ENCODE peak calls at places on chromosomes 6 and 20, in six cellular contexts. A is endodermal cell; R is stimulated activated naive CD4-positive, alpha-beta T cell; W is cardiac fibroblast; T is right atrium auricular region; E is BJ. X is an unnamed sample.

GRCh38 chr6:119493980-119494379 is 144.4 kb upstream of the MAN1A1 start:
- DNase-seq in R (no peak), W (no peak), A (no peak), E (no peak), T (no peak), X (no peak)

GRCh38 chr6:33718713-33719112 is 7.2 kb upstream of the UQCC2 start:
- DNase-seq in R (no peak), E (no peak), W (no peak), A (no peak), T (no peak), X (no peak)

GRCh38 chr6:81465859-81466258 is 286.6 kb downstream of the TENT5A start:
- DNase-seq in R (no peak), W (peak), A (peak), E (no peak), T (no peak), X (no peak)

GRCh38 chr20:8858181-8858794 is 210.6 kb upstream of the PLCB4 start:
- DNase-seq in E (no peak), W (peak), T (no peak), R (no peak), A (no peak), X (no peak)

GRCh38 chr20:32468860-32469259 is 110.7 kb downstream of the ASXL1 start:
- DNase-seq in A (no peak), R (no peak), T (no peak), E (no peak), W (no peak), X (no peak)

GRCh38 chr20:54601831-54602515 is 126.6 kb downstream of the DOK5 start:
- DNase-seq in W (no peak), A (no peak), E (no peak), T (no peak), R (no peak), X (no peak)

GRCh38 chr6:48765352-48765961 is 654.5 kb upstream of the PTCHD4 start:
- DNase-seq in A (peak), E (no peak), T (no peak), W (peak), R (no peak), X (no peak)

GRCh38 chr6:68911811-68912210 is 276.7 kb downstream of the ADGRB3 start:
- DNase-seq in T (no peak), E (no peak), R (no peak), A (no peak), W (no peak), X (no peak)

GRCh38 chr6:42777126-42777822 is 4.6 kb upstream of the BICRAL start:
- DNase-seq in E (no peak), W (peak), T (no peak), R (no peak), A (no peak), X (no peak)

GRCh38 chr20:1242530-1242929 is 16.7 kb downstream of the RAD21L1 start:
- DNase-seq in A (no peak), R (no peak), W (peak), T (no peak), E (peak), X (no peak)

GRCh38 chr6:1604347-1604990 is 5.2 kb upstream of the FOXC1 start:
- DNase-seq in T (no peak), R (peak), A (peak), E (no peak), W (peak), X (peak)

GRCh38 chr20:37331060-37331857 is 14.7 kb upstream of the SRC start:
- DNase-seq in T (no peak), W (no peak), A (no peak), R (no peak), E (no peak), X (no peak)

GRCh38 chr20:60365882-60366281 is 407.7 kb downstream of the CDH26 start:
- DNase-seq in R (no peak), E (no peak), A (no peak), T (no peak), W (no peak), X (no peak)

GRCh38 chr6:132131777-132132176 is 180.6 kb upstream of the CCN2 start:
- DNase-seq in T (peak), W (peak), A (peak), R (no peak), E (peak), X (no peak)

GRCh38 chr20:51593584-51593983 is 51.1 kb upstream of the NFATC2 start:
- DNase-seq in R (no peak), E (no peak), A (no peak), T (no peak), W (no peak), X (no peak)

GRCh38 chr6:106444777-106445507 is 84.4 kb downstream of the CRYBG1 start:
- DNase-seq in T (no peak), W (peak), A (no peak), E (no peak), R (peak), X (no peak)

GRCh38 chr6:29909995-29910394 is 32.3 kb upstream of the HLA-A start:
- DNase-seq in W (peak), R (no peak), E (no peak), A (no peak), T (no peak), X (no peak)

GRCh38 chr6:47836046-47836445 is 54.2 kb downstream of the OPN5 start:
- DNase-seq in A (no peak), W (no peak), E (no peak), R (no peak), T (no peak), X (no peak)

GRCh38 chr20:270517-270916 is 13.0 kb downstream of the DEFB132 start:
- DNase-seq in R (no peak), A (peak), W (no peak), E (no peak), T (peak), X (no peak)

GRCh38 chr6:121430514-121431460 is 4.7 kb upstream of the GJA1 start:
- DNase-seq in W (peak), T (no peak), A (no peak), R (no peak), E (no peak), X (no peak)

GRCh38 chr6:40719671-40720374 is 132.7 kb upstream of the LRFN2 start:
- DNase-seq in W (peak), R (no peak), A (peak), E (peak), T (no peak), X (no peak)

GRCh38 chr6:146860583-146860982 is 261.8 kb downstream of the ADGB start:
- DNase-seq in E (no peak), A (no peak), T (no peak), W (no peak), R (no peak), X (no peak)

GRCh38 chr6:27452496-27452897 is 20.4 kb downstream of the ZNF184 start:
- DNase-seq in E (no peak), W (peak), T (no peak), R (no peak), A (no peak), X (no peak)

GRCh38 chr20:19026121-19026878 is 186.1 kb upstream of the SLC24A3 start:
- DNase-seq in T (no peak), A (peak), W (no peak), R (no peak), E (no peak), X (no peak)

GRCh38 chr6:96468681-96469224 is 52.9 kb upstream of the UFL1 start:
- DNase-seq in W (no peak), T (no peak), A (no peak), E (no peak), R (no peak), X (no peak)

GRCh38 chr20:9884666-9885065 is 45.8 kb upstream of the PAK5 start:
- DNase-seq in R (no peak), E (no peak), W (no peak), A (no peak), T (no peak), X (no peak)

X was measured in T follicular helper cell.